ENCODE peak calls at places on chromosomes 12 and 14, in four cellular contexts. K, Q, P and W are unnamed samples.
A peak's percentile ranks its signal among the peaks of the same experiment; 100 is the strongest.

GRCh38 chr12:20602671-20603402 is 92.3 kb upstream of the SLCO1C1 start:
- DNase-seq in K (peak; percentile 81), Q (no peak), P (no peak), W (no peak)

GRCh38 chr12:29611906-29612305 is 114.4 kb upstream of the OVCH1 start:
- DNase-seq in K (peak; percentile 90), Q (no peak), P (no peak), W (no peak)

GRCh38 chr14:77307099-77307496 is 13.6 kb downstream of the POMT2 start:
- DNase-seq in K (peak; percentile 41), Q (peak; percentile 37), P (no peak), W (no peak)

GRCh38 chr14:54094765-54095164 is 138.1 kb upstream of the BMP4 start:
- DNase-seq in K (peak; percentile 13), Q (no peak), P (no peak), W (no peak)

GRCh38 chr12:24555730-24556129 is 393.2 kb downstream of the BCAT1 start:
- DNase-seq in K (no peak), Q (no peak), P (no peak), W (no peak)

GRCh38 chr12:106647793-106648514 is 65.2 kb downstream of the RFX4 start:
- DNase-seq in K (no peak), Q (no peak), P (no peak), W (no peak)

GRCh38 chr12:53612978-53613377 is 13.2 kb downstream of the ATF7 start:
- DNase-seq in K (no peak), Q (no peak), P (no peak), W (no peak)

GRCh38 chr14:68363841-68364711 is 428.8 kb downstream of the ZFP36L1 start:
- DNase-seq in K (peak; percentile 31), Q (peak; percentile 56), P (peak; percentile 62), W (peak; percentile 72)

GRCh38 chr14:37013116-37013515 is 159.3 kb downstream of the SLC25A21 start:
- DNase-seq in K (no peak), Q (no peak), P (no peak), W (no peak)

GRCh38 chr14:23629204-23629603 is 7.0 kb upstream of the DHRS2 start:
- DNase-seq in K (no peak), Q (no peak), P (no peak), W (no peak)

GRCh38 chr14:23626946-23627345 is 9.2 kb upstream of the DHRS2 start:
- DNase-seq in K (no peak), Q (no peak), P (no peak), W (no peak)

GRCh38 chr14:23630687-23631086 is 5.5 kb upstream of the DHRS2 start:
- DNase-seq in K (no peak), Q (no peak), P (no peak), W (no peak)

GRCh38 chr14:23629831-23630396 is 6.2 kb upstream of the DHRS2 start:
- DNase-seq in K (no peak), Q (no peak), P (no peak), W (no peak)

DNA sequence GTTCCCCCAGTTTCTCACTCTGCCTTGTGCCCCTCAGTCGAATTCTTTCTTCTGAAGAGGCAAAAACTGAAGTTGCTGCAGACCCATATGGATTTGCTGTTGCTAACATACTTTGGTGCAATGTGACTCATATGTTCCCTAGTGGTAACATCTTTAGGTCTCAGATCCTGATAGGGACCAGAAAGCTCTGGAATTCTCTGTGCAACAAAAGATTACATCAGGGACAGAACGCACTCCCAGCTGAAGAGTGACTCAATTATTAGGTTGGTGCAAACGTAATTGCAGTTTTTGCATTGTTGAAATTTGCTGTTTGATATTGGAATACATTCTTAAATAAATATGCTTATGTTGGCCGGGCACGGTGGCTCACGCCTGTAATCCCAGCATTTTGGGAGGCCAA is 8.2 kb upstream of the DHRS2 start:
- DNase-seq in K (peak; percentile 31), Q (no peak), P (no peak), W (no peak)
- H3K4me3 ChIP-seq in K (no peak overlapping the region), Q (no peak overlapping the region), P (no peak overlapping the region), W (no peak overlapping the region)

GRCh38 chr12:90851800-90852718 is 102.9 kb downstream of the CCER1 start:
- DNase-seq in K (no peak), Q (no peak), P (no peak), W (no peak)
- H3K27ac ChIP-seq in K (no peak overlapping the region), Q (no peak overlapping the region), P (no peak overlapping the region), W (no peak overlapping the region)

GRCh38 chr14:72634910-72635647 is 258.8 kb downstream of the DPF3 start:
- DNase-seq in K (no peak), Q (no peak), P (no peak), W (no peak)

GRCh38 chr14:72641086-72641485 is 252.8 kb downstream of the DPF3 start:
- DNase-seq in K (no peak), Q (no peak), P (no peak), W (no peak)

GRCh38 chr14:72636094-72636493 is 257.8 kb downstream of the DPF3 start:
- DNase-seq in K (peak; percentile 52), Q (no peak), P (no peak), W (no peak)

GRCh38 chr14:72636871-72637270 is 257.0 kb downstream of the DPF3 start:
- DNase-seq in K (no peak), Q (no peak), P (no peak), W (no peak)

DNA sequence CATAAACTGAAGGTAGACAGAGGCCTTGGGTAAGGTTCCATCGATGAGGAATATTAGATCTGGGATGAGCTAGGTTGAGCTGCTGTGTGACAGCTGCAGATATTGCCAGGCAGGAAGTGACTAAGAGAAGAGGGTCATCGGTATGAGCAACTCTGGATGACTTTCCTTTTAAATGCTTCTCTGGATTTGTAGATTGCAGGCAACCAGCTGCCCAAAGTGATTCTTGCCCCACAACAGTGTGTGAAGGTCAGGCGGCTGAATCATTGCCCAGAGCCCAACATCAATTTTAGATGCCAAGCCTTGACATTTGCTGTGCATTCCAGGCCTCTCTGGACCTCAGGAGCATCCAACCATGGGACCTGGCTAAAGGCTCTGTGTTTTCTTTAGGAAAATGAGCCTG is 255.9 kb downstream of the DPF3 start:
- DNase-seq in K (peak; percentile 95), Q (no peak), P (no peak), W (no peak)
- H3K4me1 ChIP-seq in K (peaks cover 61% of the 10 kb centered on the region), Q (no peaks in the 10 kb centered on the region), P (peaks cover 6% of the 10 kb centered on the region), W (no peaks in the 10 kb centered on the region)

GRCh38 chr12:21773263-21773741 is 1.2 kb downstream of the KCNJ8 start:
- DNase-seq in K (peak; percentile 48), Q (peak; percentile 76), P (peak; percentile 57), W (peak; percentile 49)

GRCh38 chr12:21776242-21776641 is 1.7 kb upstream of the KCNJ8 start:
- DNase-seq in K (no peak), Q (no peak), P (no peak), W (no peak)

GRCh38 chr12:21775130-21775920 is 819 bp upstream of the KCNJ8 start:
- DNase-seq in K (no peak), Q (no peak), P (no peak), W (no peak)

GRCh38 chr12:21774358-21775129 is at the start of gene KCNJ8:
- DNase-seq in K (peak; percentile 73), Q (peak; percentile 62), P (peak; percentile 77), W (peak; percentile 83)

GRCh38 chr12:21773799-21774198 is 707 bp downstream of the KCNJ8 start:
- DNase-seq in K (peak; percentile 45), Q (no peak), P (no peak), W (no peak)
- H3K4me3 ChIP-seq in K (peak overlapping the region; percentile 95), Q (peak overlapping the region; percentile 86), P (peak overlapping the region; percentile 84), W (peak overlapping the region; percentile 62)

GRCh38 chr12:47775100-47775911 is 2.3 kb downstream of the SLC48A1 start:
- DNase-seq in K (peak; percentile 74), Q (no peak), P (no peak), W (peak; percentile 50)

GRCh38 chr12:47773062-47773857 is at the start of gene SLC48A1:
- DNase-seq in K (peak; percentile 82), Q (peak; percentile 91), P (no peak), W (peak; percentile 85)

GRCh38 chr12:47772738-47773061 is 338 bp upstream of the SLC48A1 start:
- DNase-seq in K (no peak), Q (no peak), P (no peak), W (no peak)

GRCh38 chr12:47774664-47775063 is 1.6 kb downstream of the SLC48A1 start:
- DNase-seq in K (no peak), Q (no peak), P (no peak), W (peak; percentile 37)

GRCh38 chr12:47773858-47774580 is 981 bp downstream of the SLC48A1 start:
- DNase-seq in K (peak; percentile 32), Q (no peak), P (no peak), W (peak; percentile 46)
- H3K27ac ChIP-seq in K (no peak overlapping the region), Q (no peak overlapping the region), P (peak overlapping the region; percentile 87), W (peak overlapping the region; percentile 83)

DNA sequence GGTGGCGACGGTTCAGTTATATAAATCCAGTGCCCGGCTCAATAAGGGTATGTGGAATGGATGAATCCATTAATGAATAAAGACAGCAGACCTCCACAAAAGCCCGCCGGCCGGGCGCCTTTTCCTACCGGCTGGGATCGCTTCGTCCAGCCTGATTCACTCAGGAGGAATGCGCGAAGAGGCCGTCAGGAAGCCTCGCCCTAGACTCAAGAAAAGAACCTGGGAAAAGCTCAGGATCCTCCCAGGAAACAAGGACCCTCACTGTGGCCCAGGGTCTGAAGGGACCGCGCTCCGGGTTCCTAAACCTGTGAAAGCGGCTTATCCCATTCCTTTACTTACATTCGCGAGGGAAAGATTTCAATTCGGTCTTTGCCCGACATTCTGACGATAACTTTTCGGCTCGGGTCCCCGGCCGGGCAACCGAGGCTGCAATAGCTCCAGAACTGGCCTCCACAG is 257 bp downstream of the ATP6V1D start:
- DNase-seq in K (peak; percentile 88), Q (peak; percentile 66), P (no peak), W (peak; percentile 53)
- H3K4me1 ChIP-seq in K (peaks cover 53% of the 10 kb centered on the region), Q (peaks cover 30% of the 10 kb centered on the region), P (peaks cover 54% of the 10 kb centered on the region), W (peaks cover 69% of the 10 kb centered on the region)